ENCODE peak calls at places on chromosomes 3 and 15, in four cellular contexts. One of them, this sample, is unnamed.

GRCh38 chr15:71325461-71325860 is 210.2 kb downstream of the THSD4 start:
- DNase-seq in EH: peak
- DNase-seq in CD4-positive, alpha-beta T cell: no peak
- DNase-seq in EL: peak
- DNase-seq in this sample: no peak

GRCh38 chr3:100023150-100023549 is 91.2 kb downstream of the FILIP1L start:
- DNase-seq in EH: peak
- DNase-seq in CD4-positive, alpha-beta T cell: no peak
- DNase-seq in EL: peak
- DNase-seq in this sample: no peak

GRCh38 chr15:70147778-70148177 is 50.1 kb upstream of the TLE3 start:
- DNase-seq in EH: no peak
- DNase-seq in CD4-positive, alpha-beta T cell: no peak
- DNase-seq in EL: no peak
- DNase-seq in this sample: no peak

GRCh38 chr15:66832679-66833078 is 130.6 kb downstream of the SMAD6 start:
- DNase-seq in EH: peak
- DNase-seq in CD4-positive, alpha-beta T cell: no peak
- DNase-seq in EL: peak
- DNase-seq in this sample: no peak

GRCh38 chr3:151804267-151804666 is 9.6 kb upstream of the AADAC start:
- DNase-seq in EH: no peak
- DNase-seq in CD4-positive, alpha-beta T cell: no peak
- DNase-seq in EL: no peak
- DNase-seq in this sample: no peak

GRCh38 chr3:27289769-27290413 is 79.3 kb downstream of the NEK10 start:
- DNase-seq in EH: peak
- DNase-seq in CD4-positive, alpha-beta T cell: no peak
- DNase-seq in EL: no peak
- DNase-seq in this sample: no peak

GRCh38 chr15:69736161-69736560 is 283.5 kb downstream of the RPLP1 start:
- DNase-seq in EH: no peak
- DNase-seq in CD4-positive, alpha-beta T cell: no peak
- DNase-seq in EL: no peak
- DNase-seq in this sample: no peak

GRCh38 chr15:73887481-73887880 is 14.1 kb downstream of the TBC1D21 start:
- DNase-seq in EH: no peak
- DNase-seq in CD4-positive, alpha-beta T cell: no peak
- DNase-seq in EL: no peak
- DNase-seq in this sample: no peak

GRCh38 chr3:123743121-123743520 is 141.0 kb downstream of the MYLK start:
- DNase-seq in EH: peak
- DNase-seq in CD4-positive, alpha-beta T cell: no peak
- DNase-seq in EL: peak
- DNase-seq in this sample: no peak

GRCh38 chr3:17749705-17750293 is 7.4 kb upstream of the TBC1D5 start:
- DNase-seq in EH: no peak
- DNase-seq in CD4-positive, alpha-beta T cell: no peak
- DNase-seq in EL: no peak
- DNase-seq in this sample: no peak

This sample was measured in caudate nucleus.